ENCODE peak calls at places on chromosomes 1 and 21, in eight cellular contexts. X is K562, T is AG10803, Q is brain microvascular endothelial cell, I is HFF-Myc, K is psoas muscle, Z is GM12865, S is left ventricle myocardium inferior. F is an unnamed sample.

GRCh38 chr1:167209044-167209443 is 11.6 kb upstream of the POU2F1 start:
- DNase-seq in T (no peak), X (no peak), S (no peak), Z (peak), Q (no peak), I (no peak), K (no peak), F (no peak)

GRCh38 chr1:231871471-231871870 is 244.9 kb downstream of the DISC1 start:
- DNase-seq in X (no peak), T (no peak), S (no peak), I (no peak), Z (no peak), Q (no peak), K (no peak), F (no peak)

GRCh38 chr1:64343105-64343960 is 126.6 kb upstream of the CACHD1 start:
- DNase-seq in S (no peak), Z (no peak), K (no peak), Q (peak), I (peak), X (no peak), T (peak), F (peak)

GRCh38 chr21:45776971-45777370 is 133.4 kb downstream of the PCBP3 start:
- DNase-seq in T (no peak), I (no peak), X (no peak), K (no peak), S (no peak), Z (no peak), Q (no peak), F (no peak)

GRCh38 chr1:38334930-38335592 is 288.5 kb upstream of the POU3F1 start:
- DNase-seq in T (no peak), X (peak), Z (no peak), S (no peak), Q (no peak), I (no peak), K (no peak), F (no peak)

GRCh38 chr1:228348708-228349467 is 57.7 kb downstream of the TRIM11 start:
- DNase-seq in X (no peak), Z (no peak), I (no peak), T (no peak), Q (no peak), K (no peak), S (peak), F (no peak)

GRCh38 chr1:206705187-206705586 is 20.5 kb downstream of the MAPKAPK2 start:
- DNase-seq in Q (peak), I (no peak), X (no peak), S (no peak), K (peak), Z (no peak), T (peak), F (peak)

GRCh38 chr1:165253818-165254254 is 102.7 kb downstream of the LMX1A start:
- DNase-seq in K (no peak), X (no peak), I (no peak), T (no peak), S (no peak), Z (no peak), Q (no peak), F (no peak)

GRCh38 chr1:157105988-157106812 is 6.6 kb upstream of the ETV3L start:
- DNase-seq in T (peak), X (no peak), I (no peak), Q (peak), S (no peak), K (peak), Z (peak), F (peak)

GRCh38 chr1:49351744-49352143 is 575.1 kb upstream of the BEND5 start:
- DNase-seq in Z (no peak), S (no peak), I (no peak), Q (no peak), K (no peak), T (peak), X (no peak), F (no peak)

DNA sequence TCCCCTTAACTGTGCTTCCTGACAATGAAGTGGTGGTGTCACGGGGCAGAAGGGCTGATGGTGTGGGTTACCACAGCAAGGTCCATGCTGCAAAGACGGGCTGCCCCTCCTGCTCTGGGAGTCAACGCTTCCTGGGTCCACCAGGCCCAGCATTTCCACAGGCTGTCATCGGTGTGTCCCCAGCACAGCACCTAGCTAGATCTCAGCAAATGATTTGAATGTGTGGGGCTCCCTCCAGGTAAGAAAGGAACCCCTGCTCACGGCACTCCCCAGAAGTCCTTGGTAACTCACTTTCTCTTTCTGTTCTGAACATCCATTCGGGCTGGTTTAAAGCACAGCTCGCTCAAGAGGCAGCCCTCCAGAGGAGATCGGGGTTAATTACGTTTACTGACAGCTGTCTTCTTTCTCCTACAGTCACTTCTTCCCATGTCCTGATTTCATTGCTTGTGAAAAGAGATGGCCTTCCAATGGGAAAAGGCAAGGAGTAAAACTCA is 27.3 kb downstream of the HIVEP3 start:
- DNase-seq in S (no peak), K (no peak), Z (peak), I (no peak), T (no peak), X (no peak), Q (no peak), F (peak)
- H3K4me3 ChIP-seq in S (peak), K (peak), Z (peak), I (no peak), T (peak), X (no peak), Q (no peak), F (peak)

GRCh38 chr21:34687065-34687464 is 18.3 kb downstream of the CLIC6 start:
- DNase-seq in I (no peak), X (no peak), Z (no peak), S (no peak), T (no peak), K (no peak), Q (no peak), F (no peak)

GRCh38 chr21:34690793-34691175 is 22.0 kb downstream of the CLIC6 start:
- DNase-seq in K (no peak), S (no peak), X (no peak), Z (no peak), Q (no peak), T (no peak), I (no peak), F (no peak)

GRCh38 chr21:34688715-34689114 is 19.9 kb downstream of the CLIC6 start:
- DNase-seq in T (no peak), I (no peak), Q (no peak), K (no peak), S (no peak), Z (no peak), X (no peak), F (no peak)

GRCh38 chr21:34690041-34690792 is 21.4 kb downstream of the CLIC6 start:
- DNase-seq in I (no peak), S (no peak), K (no peak), Q (no peak), Z (no peak), T (no peak), X (no peak), F (no peak)

DNA sequence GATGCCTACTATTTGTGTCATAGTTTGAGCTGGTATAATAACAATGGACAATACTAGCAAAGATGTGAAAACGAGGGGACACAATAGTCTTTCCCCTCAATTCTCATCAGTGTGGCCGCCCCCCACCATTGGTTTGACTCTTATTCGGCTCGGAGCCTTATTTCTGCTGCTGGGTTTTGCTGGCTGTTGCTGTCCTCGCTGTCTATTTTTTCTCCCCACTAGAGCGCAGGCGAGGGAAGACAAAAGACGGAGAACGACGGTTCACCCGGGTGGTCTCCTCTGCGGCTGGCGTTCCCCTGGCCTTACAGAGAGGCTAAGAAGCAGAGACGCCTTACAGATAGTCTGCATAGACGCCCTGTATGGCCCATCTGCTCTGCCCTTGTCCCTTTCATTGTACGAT is 19.4 kb downstream of the CLIC6 start:
- DNase-seq in Q (peak), K (no peak), Z (no peak), T (no peak), S (no peak), I (no peak), X (peak), F (no peak)
- TF ChIP-seq CTCF in Q (no peak), K (no peak), Z (no peak), T (peak), S (no peak), I (peak), X (peak), F (no peak)

DNA sequence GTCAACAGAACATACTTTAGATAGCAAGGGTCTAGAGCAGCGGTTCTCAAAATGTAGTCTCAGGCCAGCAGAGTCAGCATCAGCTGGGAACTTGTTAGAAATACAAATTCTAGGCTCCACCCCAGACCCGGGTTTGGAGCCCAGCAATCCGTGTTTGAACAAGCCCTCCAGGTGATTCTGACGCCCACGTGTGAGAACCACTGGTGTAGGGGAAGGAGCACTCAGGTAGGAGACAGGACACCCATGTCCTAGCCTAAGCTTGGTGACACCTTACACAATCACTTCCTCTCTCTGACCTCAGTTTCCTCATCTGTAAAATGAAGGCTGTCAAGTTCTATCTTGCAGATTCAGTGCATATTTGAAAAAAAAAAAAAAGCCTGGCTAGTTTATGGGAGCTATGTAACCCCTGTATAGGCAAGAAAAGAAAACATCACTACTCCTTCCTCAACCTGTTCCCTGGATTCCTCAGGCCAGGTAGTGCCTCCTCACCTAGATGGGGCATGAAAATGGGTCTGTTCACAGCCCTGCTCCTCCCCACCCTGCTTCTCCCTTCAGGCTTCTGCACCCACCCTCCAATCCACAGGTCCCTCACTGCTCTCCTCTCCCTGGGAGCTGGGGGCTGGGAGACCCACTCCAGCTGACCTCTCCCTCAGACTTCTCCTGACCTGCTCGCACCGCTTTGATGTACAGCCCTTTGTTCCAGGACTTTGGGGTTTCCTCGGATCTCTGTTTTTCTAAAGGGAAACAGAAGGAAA is 7.1 kb upstream of the PHLDA3 start:
- DNase-seq in K (no peak), Z (no peak), S (no peak), T (no peak), X (no peak), I (no peak), Q (no peak), F (no peak)
- H3K4me3 ChIP-seq in K (no peak), Z (no peak), S (no peak), T (no peak), X (no peak), I (no peak), Q (no peak), F (no peak)

GRCh38 chr1:240831922-240832321 is 220.0 kb upstream of the GREM2 start:
- DNase-seq in K (no peak), I (no peak), Q (no peak), X (no peak), S (no peak), T (no peak), Z (no peak), F (no peak)
- TF ChIP-seq CTCF in K (no peak), I (no peak), Q (peak), X (no peak), S (no peak), T (no peak), Z (no peak), F (no peak)

GRCh38 chr1:16980473-16981268 is at the start of gene MFAP2:
- DNase-seq in T (peak), Z (no peak), I (no peak), K (peak), X (no peak), Q (no peak), S (no peak), F (peak)
- H3K4me3 ChIP-seq in T (peak), Z (no peak), I (peak), K (peak), X (no peak), Q (peak), S (peak), F (peak)

GRCh38 chr21:28663111-28663693 is 329.5 kb downstream of the LTN1 start:
- DNase-seq in Q (no peak), X (no peak), I (no peak), T (peak), Z (no peak), K (no peak), S (no peak), F (no peak)

GRCh38 chr21:28655471-28655870 is 337.2 kb downstream of the LTN1 start:
- DNase-seq in Q (no peak), Z (no peak), I (no peak), K (no peak), S (no peak), X (no peak), T (no peak), F (no peak)

DNA sequence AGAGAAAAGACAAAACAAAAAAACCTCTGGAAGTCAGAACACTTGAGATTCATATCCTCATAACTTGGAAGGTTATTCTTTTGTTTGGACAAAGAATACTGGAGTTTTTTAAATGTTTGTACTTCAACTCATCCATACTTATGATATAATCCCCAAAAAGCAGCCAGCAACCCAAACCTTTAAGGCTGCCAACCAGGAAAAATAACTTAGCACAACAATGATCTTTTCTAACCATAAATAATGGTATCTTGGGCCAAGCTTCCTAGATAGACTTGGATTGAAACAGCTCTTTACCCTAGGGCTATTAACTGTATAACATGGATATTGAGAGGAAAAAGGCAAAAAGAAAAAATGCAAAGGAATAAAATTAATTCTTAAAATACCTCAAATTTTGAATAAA is 335.1 kb downstream of the LTN1 start:
- DNase-seq in Z (no peak), S (no peak), T (no peak), X (no peak), Q (no peak), I (no peak), K (no peak), F (no peak)
- TF ChIP-seq CTCF in Z (no peak), S (no peak), T (no peak), X (no peak), Q (no peak), I (no peak), K (no peak), F (no peak)

DNA sequence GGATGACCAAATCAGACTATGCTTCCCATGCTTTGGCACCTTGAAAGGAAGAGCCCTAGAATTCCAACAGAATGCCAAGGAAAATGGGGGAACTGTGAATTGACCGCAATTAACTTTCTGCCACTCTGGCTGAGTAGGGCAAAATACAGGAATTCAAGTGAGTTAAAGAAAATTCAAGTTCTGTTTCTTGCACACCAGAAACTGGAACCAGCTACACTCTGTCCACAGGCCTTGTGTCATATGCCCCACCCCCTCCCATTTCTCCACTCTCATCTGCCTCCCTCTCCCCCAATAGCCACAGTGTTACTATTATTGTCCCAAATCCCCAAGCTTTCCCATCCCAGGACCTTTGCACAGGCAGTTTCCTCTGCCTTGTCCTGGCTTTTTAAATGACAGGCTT is 4.2 kb upstream of the STK40 start:
- DNase-seq in Q (no peak), Z (peak), X (no peak), T (no peak), I (no peak), S (no peak), K (no peak), F (no peak)
- H3K4me3 ChIP-seq in Q (no peak), Z (no peak), X (no peak), T (no peak), I (no peak), S (no peak), K (no peak), F (no peak)

DNA sequence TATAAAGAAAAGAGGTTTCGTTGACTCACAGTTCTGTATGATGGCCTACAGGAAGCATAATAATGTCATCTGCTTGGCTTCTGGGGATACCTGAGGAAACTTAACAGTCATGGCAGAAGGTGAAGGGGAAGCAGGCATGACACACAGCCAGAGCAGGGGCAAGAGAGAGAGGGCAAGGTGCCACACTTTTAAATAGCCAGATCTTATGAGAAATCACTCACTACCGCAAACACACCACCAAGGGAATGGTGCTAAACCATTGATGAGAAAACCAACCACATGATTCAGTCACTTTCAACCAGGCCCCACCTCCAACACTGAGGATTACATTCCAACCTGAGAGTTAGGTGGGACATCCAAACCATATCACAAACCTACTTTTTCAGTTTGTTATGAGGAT is 245.9 kb upstream of the SGIP1 start:
- DNase-seq in Q (no peak), X (no peak), Z (no peak), I (no peak), T (no peak), S (no peak), K (no peak), F (no peak)
- TF ChIP-seq CTCF in Q (no peak), X (no peak), Z (no peak), I (no peak), T (no peak), S (no peak), K (no peak), F (no peak)